ENCODE peak calls at places on chromosomes 5 and 9, in seven cellular contexts. N, Z, A, M, U, J and T are unnamed samples. For H3K4me1, the result is how much of the 10 kb centered on the place peaks cover.

GRCh38 chr5:150608991-150609390 is 31.5 kb upstream of the SYNPO start:
- DNase-seq in U (no peak), N (no peak), M (no peak), J (no peak), Z (no peak), A (no peak), T (no peak)

GRCh38 chr5:111530298-111530740 is 18.0 kb upstream of the STARD4 start:
- DNase-seq in U (peak), N (peak), J (peak), A (peak), M (peak), Z (no peak), T (peak)

GRCh38 chr9:89879711-89880110 is 274.9 kb downstream of the GADD45G start:
- DNase-seq in N (no peak), J (no peak), A (peak), U (peak), M (no peak), Z (no peak), T (peak)

GRCh38 chr5:141330299-141331080 is at the start of gene PCDHGA1:
- DNase-seq in Z (no peak), U (no peak), J (peak), N (peak), M (peak), A (no peak), T (no peak)

GRCh38 chr5:84382363-84383295 is 2.1 kb downstream of the EDIL3 start:
- DNase-seq in J (peak), N (peak), U (peak), A (peak), M (peak), Z (peak), T (peak)

GRCh38 chr5:177600458-177601018 is 606 bp downstream of the B4GALT7 start:
- DNase-seq in A (no peak), U (no peak), N (no peak), M (peak), Z (no peak), J (no peak), T (no peak)

GRCh38 chr9:108569624-108570023 is 286.2 kb downstream of the ACTL7B start:
- DNase-seq in U (no peak), N (peak), M (no peak), A (no peak), Z (no peak), J (no peak), T (no peak)

GRCh38 chr5:136058031-136058971 is 29.5 kb downstream of the TGFBI start:
- DNase-seq in M (peak), A (peak), N (peak), J (peak), Z (no peak), U (peak), T (peak)

GRCh38 chr5:152932631-152933030 is 527.6 kb upstream of the NMUR2 start:
- DNase-seq in J (no peak), U (no peak), Z (no peak), N (no peak), M (no peak), A (no peak), T (no peak)

GRCh38 chr9:77015291-77016048 is 4.0 kb upstream of the FOXB2 start:
- DNase-seq in N (no peak), Z (no peak), J (no peak), M (no peak), U (no peak), A (no peak), T (no peak)

GRCh38 chr9:104075801-104076753 is 18.0 kb upstream of the SMC2 start:
- DNase-seq in A (no peak), N (no peak), Z (no peak), J (no peak), M (no peak), U (no peak), T (no peak)

GRCh38 chr5:23332650-23333251 is 174.7 kb upstream of the PRDM9 start:
- DNase-seq in Z (no peak), U (no peak), N (peak), A (no peak), M (no peak), J (no peak), T (no peak)

GRCh38 chr9:93682155-93682968 is 106.0 kb downstream of the PHF2 start:
- DNase-seq in U (peak), N (peak), M (peak), A (peak), Z (peak), J (peak), T (peak)

GRCh38 chr9:112971415-112971814 is 40.6 kb downstream of the ZNF883 start:
- DNase-seq in A (no peak), U (no peak), N (peak), M (no peak), J (peak), Z (no peak), T (no peak)

GRCh38 chr5:90932052-90932699 is 373.6 kb downstream of the ADGRV1 start:
- DNase-seq in Z (peak), A (peak), N (peak), U (peak), M (peak), J (peak), T (no peak)

GRCh38 chr5:2832394-2832793 is 80.9 kb upstream of the IRX2 start:
- DNase-seq in M (no peak), N (no peak), A (no peak), Z (no peak), U (no peak), J (no peak), T (no peak)

GRCh38 chr9:99005651-99006050 is 61.9 kb downstream of the COL15A1 start:
- DNase-seq in Z (no peak), N (no peak), M (no peak), A (no peak), J (no peak), U (no peak), T (no peak)

GRCh38 chr5:86909896-86910295 is 292.2 kb downstream of the COX7C start:
- DNase-seq in A (no peak), M (no peak), N (peak), Z (no peak), U (no peak), J (no peak), T (no peak)

GRCh38 chr5:9318031-9318430 is 227.8 kb downstream of the SEMA5A start:
- DNase-seq in J (no peak), N (no peak), A (no peak), Z (no peak), U (no peak), M (no peak), T (no peak)

GRCh38 chr9:115204827-115205506 is 87.0 kb upstream of the TNC start:
- DNase-seq in A (no peak), N (peak), M (no peak), Z (no peak), J (no peak), U (no peak), T (no peak)

GRCh38 chr9:6413365-6414263 is 615 bp downstream of the UHRF2 start:
- DNase-seq in J (peak), M (no peak), N (peak), A (no peak), Z (peak), U (peak), T (peak)

GRCh38 chr9:111743275-111743674 is 51.5 kb downstream of the SHOC1 start:
- DNase-seq in N (peak), M (peak), J (no peak), U (no peak), Z (no peak), A (no peak), T (no peak)

GRCh38 chr9:83972286-83972685 is 7.7 kb downstream of the HNRNPK start:
- DNase-seq in Z (no peak), N (no peak), M (no peak), U (no peak), J (no peak), A (no peak), T (no peak)

GRCh38 chr5:91255396-91256141 is 127.5 kb downstream of the ARRDC3 start:
- DNase-seq in J (no peak), U (no peak), M (no peak), Z (no peak), A (no peak), N (no peak), T (no peak)

GRCh38 chr5:3654515-3654914 is 58.9 kb downstream of the IRX1 start:
- DNase-seq in U (no peak), A (no peak), J (no peak), N (no peak), M (no peak), Z (no peak), T (no peak)

GRCh38 chr9:88464851-88465250 is 70.1 kb upstream of the NXNL2 start:
- DNase-seq in J (no peak), Z (no peak), M (peak), N (no peak), A (no peak), U (no peak), T (no peak)

GRCh38 chr5:157961828-157962390 is 103.0 kb upstream of the CLINT1 start:
- DNase-seq in N (no peak), J (no peak), A (no peak), M (peak), U (no peak), Z (no peak), T (no peak)

GRCh38 chr9:111959468-111959941 is 62.9 kb downstream of the UGCG start:
- DNase-seq in J (peak), N (peak), Z (no peak), A (no peak), M (peak), U (no peak), T (no peak)

GRCh38 chr5:109483395-109483974 is 73.7 kb upstream of the PJA2 start:
- DNase-seq in U (no peak), M (no peak), Z (no peak), J (no peak), A (no peak), N (no peak), T (no peak)

GRCh38 chr5:32805966-32806626 is 95.0 kb downstream of the NPR3 start:
- DNase-seq in U (no peak), A (no peak), Z (no peak), M (no peak), J (no peak), N (peak), T (no peak)

GRCh38 chr9:36488322-36488838 is 84.3 kb upstream of the MELK start:
- DNase-seq in Z (no peak), N (no peak), J (no peak), A (no peak), M (no peak), U (no peak), T (no peak)

GRCh38 chr9:128116104-128117083 is 11.1 kb downstream of the PTGES2 start:
- DNase-seq in U (peak), A (peak), M (no peak), N (no peak), Z (no peak), J (no peak), T (no peak)

GRCh38 chr5:135269828-135270545 is 129.0 kb downstream of the MACROH2A1 start:
- DNase-seq in A (no peak), N (no peak), M (no peak), U (peak), J (no peak), Z (no peak), T (no peak)

GRCh38 chr5:6365142-6365976 is 13.0 kb downstream of the MED10 start:
- DNase-seq in A (no peak), M (no peak), Z (no peak), U (no peak), J (no peak), N (no peak), T (no peak)

GRCh38 chr9:120392711-120393110 is 187.3 kb downstream of the CDK5RAP2 start:
- DNase-seq in U (no peak), Z (no peak), N (no peak), A (peak), M (no peak), J (no peak), T (no peak)

GRCh38 chr9:120389867-120390266 is 190.1 kb downstream of the CDK5RAP2 start:
- DNase-seq in N (no peak), J (no peak), A (peak), M (no peak), U (no peak), Z (no peak), T (no peak)

GRCh38 chr9:120392245-120392644 is 187.7 kb downstream of the CDK5RAP2 start:
- DNase-seq in A (no peak), Z (no peak), N (no peak), M (no peak), J (no peak), U (no peak), T (no peak)

GRCh38 chr9:120390637-120391190 is 189.3 kb downstream of the CDK5RAP2 start:
- DNase-seq in Z (no peak), U (no peak), J (no peak), M (no peak), N (no peak), A (peak), T (no peak)

DNA sequence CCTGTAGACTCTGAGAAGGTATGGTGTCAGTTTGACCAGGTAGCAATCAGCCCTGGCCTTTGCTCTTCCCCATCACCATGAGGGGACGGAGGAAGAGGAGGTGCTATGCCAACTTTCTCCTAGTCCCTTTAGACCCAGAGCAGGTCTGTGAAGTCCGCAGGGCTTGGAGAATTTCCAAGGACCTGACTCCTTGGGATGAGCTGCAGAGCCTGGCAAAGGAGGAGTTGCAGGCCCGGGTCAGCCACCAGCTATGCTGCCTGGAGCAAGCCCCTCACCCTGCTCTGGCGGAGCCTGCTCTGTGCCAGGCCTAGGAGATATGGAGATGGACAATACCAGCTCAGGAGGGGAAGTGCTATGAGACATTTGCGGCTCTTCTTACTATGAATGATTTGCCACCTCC is 188.3 kb downstream of the CDK5RAP2 start:
- DNase-seq in A (peak), J (no peak), Z (no peak), U (no peak), M (no peak), N (no peak), T (no peak)
- H3K4me3 ChIP-seq in A (no peak), J (no peak), Z (no peak), U (no peak), M (no peak), N (no peak), T (no peak)

GRCh38 chr5:80656425-80656824 is 1.6 kb upstream of the DHFR start:
- DNase-seq in J (no peak), A (no peak), Z (no peak), U (no peak), M (no peak), N (peak), T (no peak)

GRCh38 chr5:80655231-80655784 is 525 bp upstream of the DHFR start:
- DNase-seq in U (no peak), A (no peak), N (peak), J (no peak), M (no peak), Z (no peak), T (no peak)

GRCh38 chr5:80653497-80653896 is 955 bp upstream of the MSH3 start:
- DNase-seq in J (no peak), M (no peak), A (no peak), U (no peak), N (no peak), Z (no peak), T (no peak)

GRCh38 chr5:80654054-80654390 is 430 bp upstream of the MSH3 start:
- DNase-seq in N (peak), A (no peak), M (peak), Z (no peak), U (no peak), J (no peak), T (no peak)

DNA sequence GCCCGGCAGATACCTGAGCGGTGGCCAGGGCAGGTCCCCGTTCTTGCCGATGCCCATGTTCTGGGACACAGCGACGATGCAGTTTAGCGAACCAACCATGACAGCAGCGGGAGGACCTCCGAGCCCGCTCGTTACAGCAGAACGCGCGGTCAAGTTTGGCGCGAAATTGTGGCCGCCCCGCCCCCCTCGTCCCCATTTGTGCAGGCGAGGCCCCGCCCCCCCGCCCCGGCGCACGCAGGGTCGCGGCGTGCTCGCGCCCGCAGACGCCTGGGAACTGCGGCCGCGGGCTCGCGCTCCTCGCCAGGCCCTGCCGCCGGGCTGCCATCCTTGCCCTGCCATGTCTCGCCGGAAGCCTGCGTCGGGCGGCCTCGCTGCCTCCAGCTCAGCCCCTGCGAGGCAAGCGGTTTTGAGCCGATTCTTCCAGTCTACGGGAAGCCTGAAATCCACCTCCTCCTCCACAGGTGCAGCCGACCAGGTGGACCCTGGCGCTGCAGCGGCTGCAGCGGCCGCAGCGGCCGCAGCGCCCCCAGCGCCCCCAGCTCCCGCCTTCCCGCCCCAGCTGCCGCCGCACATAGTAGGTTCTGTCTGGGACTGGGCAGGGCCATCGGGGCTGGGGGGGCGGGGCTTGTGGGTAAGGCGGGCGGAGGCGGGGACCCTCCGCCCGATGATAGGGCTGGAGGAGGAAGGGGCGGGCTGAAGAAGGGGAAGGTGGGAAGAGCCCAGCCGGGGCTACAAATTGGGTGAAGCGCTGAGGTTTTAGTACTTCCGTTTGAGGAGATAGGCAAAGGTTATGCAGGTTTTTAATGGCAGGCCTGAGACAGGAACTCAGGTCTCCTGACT is at the start of the genes DHFR and MSH3:
- DNase-seq in M (peak), N (peak), A (peak), Z (peak), J (peak), U (peak), T (peak)
- TF ChIP-seq POLR2A in M (peak), N (peak), A (peak), Z (no peak), J (peak), U (no peak), T (no peak)

DNA sequence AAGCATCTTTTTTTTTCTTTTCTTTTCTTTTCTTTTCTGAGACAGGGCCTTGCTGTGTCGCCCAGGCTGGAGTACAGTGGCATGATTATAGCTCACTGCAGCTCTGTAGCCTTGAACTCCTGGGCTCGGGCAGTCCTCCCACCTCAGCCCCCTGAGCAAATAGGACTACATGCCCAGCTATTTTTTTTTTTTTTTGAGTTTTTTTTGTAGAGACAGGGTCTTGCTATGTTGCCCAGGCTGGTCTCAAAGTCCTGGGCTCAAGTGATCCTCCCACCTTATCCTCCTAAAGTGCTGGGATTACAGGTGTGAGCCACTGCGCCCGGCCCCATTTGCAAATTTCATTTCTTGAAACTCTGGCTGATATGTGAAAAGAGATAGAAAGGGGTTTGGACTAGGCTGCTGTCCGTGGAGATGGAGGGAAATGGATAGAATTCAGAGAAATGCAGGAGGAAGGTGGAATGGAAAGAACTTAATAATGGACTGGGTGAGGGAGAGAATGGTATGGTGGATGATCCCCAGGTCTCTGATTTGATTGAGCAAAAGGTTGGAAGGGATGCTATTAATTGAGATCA is 32.9 kb downstream of the TNFAIP8 start:
- DNase-seq in U (no peak), A (no peak), Z (no peak), M (no peak), J (no peak), N (no peak), T (no peak)
- H3K4me1 ChIP-seq in U (under half), A (under half), Z (under half), M (under half), J (under half), N (under half), T (under half)

DNA sequence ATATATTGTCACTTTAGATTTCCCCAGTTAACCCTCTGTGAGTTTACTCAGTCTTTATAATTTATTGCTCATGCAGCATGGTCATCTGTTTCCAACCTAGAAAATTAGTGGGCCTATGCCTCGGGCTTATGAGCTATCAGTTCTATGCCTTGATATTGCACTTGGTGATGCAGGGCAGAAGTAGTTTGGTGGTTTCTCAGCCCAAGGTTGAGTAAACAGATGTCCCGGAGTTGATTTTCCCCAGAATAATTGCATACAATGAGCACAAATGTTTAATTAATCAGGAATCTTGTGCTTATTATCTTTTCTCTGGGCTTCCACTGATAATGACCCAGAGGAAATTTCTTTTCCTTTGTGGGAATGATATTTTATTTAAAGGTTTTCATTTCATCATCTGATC is 474.0 kb downstream of the CCDC171 start:
- DNase-seq in A (no peak), U (no peak), N (no peak), M (no peak), Z (no peak), J (no peak), T (no peak)
- H3K4me3 ChIP-seq in A (no peak), U (no peak), N (no peak), M (no peak), Z (no peak), J (no peak), T (no peak)

GRCh38 chr9:96566401-96567202 is 53.0 kb downstream of the CDC14B start:
- DNase-seq in A (peak), N (peak), Z (peak), J (peak), U (peak), M (no peak), T (peak)
- TF ChIP-seq POLR2A in A (no peak), N (peak), Z (no peak), J (peak), U (no peak), M (no peak), T (peak)

DNA sequence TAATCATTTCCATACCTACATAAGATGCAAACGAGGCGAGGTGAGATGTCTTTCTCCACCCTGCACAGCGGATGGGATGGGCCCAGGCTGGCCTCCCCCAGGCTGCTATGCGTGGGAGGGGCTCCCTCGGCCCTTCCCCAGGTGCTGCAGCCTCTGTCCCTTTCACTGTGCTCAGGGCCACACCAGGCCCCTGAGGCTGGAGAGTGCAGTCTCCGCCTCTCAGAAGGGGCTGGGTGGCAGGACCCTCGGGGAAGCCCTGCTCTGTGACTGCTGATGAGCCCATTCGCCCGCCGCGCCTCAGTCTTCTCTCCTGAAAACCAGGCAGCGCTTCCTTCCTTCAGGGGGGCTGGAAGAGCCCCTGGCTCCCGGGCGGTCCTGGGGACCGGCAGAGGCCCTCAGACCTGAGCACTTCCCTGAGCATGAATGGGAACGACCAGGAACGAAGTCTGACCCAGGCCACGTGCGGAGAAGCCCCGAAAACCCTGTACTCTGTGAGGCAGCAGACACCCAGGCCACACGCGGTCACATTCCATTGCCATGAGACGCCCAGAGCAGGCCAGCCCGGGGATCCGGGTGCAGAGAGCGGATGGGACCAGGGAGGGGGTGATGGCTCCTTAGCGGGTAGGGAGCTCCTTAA is 21.9 kb upstream of the NOTCH1 start:
- DNase-seq in M (no peak), J (peak), A (peak), Z (peak), N (peak), U (peak), T (peak)
- H3K4me1 ChIP-seq in M (under half), J (under half), A (half or more), Z (under half), N (half or more), U (under half), T (half or more)